ENCODE peak calls at places on chromosomes 7 and 10, in six cellular contexts. S is GM23248, X is GM23338, Z is SK-N-SH, O is PC-9, W is MM.1S. G is an unnamed sample. For H3F3A, the result is how much of the 10 kb centered on the place peaks cover.

GRCh38 chr7:110766874-110767273 is 324.1 kb upstream of the LRRN3 start:
- DNase-seq in O (no peak), Z (no peak), S (no peak), W (no peak), X (peak), G (no peak)

GRCh38 chr7:158818325-158819213 is 10.7 kb downstream of the ESYT2 start:
- DNase-seq in O (peak), Z (peak), X (peak), S (peak), W (peak), G (peak)

GRCh38 chr10:102227050-102227449 is 951 bp downstream of the ELOVL3 start:
- DNase-seq in O (no peak), W (no peak), X (no peak), S (peak), Z (no peak), G (no peak)

GRCh38 chr10:114577133-114577532 is 80.9 kb downstream of the ABLIM1 start:
- DNase-seq in Z (no peak), W (no peak), X (no peak), O (no peak), S (peak), G (no peak)

GRCh38 chr10:91381562-91381923 is 28.6 kb upstream of the HECTD2 start:
- DNase-seq in X (no peak), Z (peak), W (no peak), O (no peak), S (peak), G (peak)

GRCh38 chr7:18855796-18856195 is 261.6 kb downstream of the TWIST1 start:
- DNase-seq in S (no peak), Z (no peak), X (no peak), W (no peak), O (no peak), G (no peak)

GRCh38 chr7:3272691-3273141 is 28.3 kb upstream of the SDK1 start:
- DNase-seq in S (no peak), O (peak), Z (no peak), W (no peak), X (no peak), G (no peak)

GRCh38 chr10:26455567-26456315 is 17.6 kb downstream of the APBB1IP start:
- DNase-seq in X (no peak), Z (no peak), S (peak), W (no peak), O (no peak), G (no peak)

GRCh38 chr10:75228278-75228677 is 7.5 kb downstream of the COMTD1 start:
- DNase-seq in X (no peak), S (no peak), O (no peak), W (no peak), Z (no peak), G (no peak)

GRCh38 chr7:35365523-35365922 is 111.6 kb upstream of the TBX20 start:
- DNase-seq in O (no peak), W (no peak), X (no peak), S (no peak), Z (no peak), G (no peak)

GRCh38 chr7:150514748-150515222 is at the start of gene GIMAP7:
- DNase-seq in Z (no peak), O (no peak), X (no peak), S (no peak), W (peak), G (no peak)

GRCh38 chr7:105112440-105113418 is 98.7 kb downstream of the KMT2E start:
- DNase-seq in Z (no peak), W (no peak), O (no peak), S (no peak), X (no peak), G (no peak)
- H3F3A ChIP-seq in Z (half or more), W (under half), O (under half), S (half or more), X (under half), G (half or more)

GRCh38 chr10:28920091-28920490 is 242.8 kb downstream of the BAMBI start:
- DNase-seq in O (no peak), X (no peak), W (no peak), S (no peak), Z (no peak), G (no peak)
- H3F3A ChIP-seq in O (under half), X (under half), W (under half), S (under half), Z (under half), G (under half)

GRCh38 chr10:70497120-70497545 is 18.6 kb downstream of the PALD1 start:
- DNase-seq in X (no peak), S (no peak), Z (no peak), O (no peak), W (no peak), G (no peak)
- H3F3A ChIP-seq in X (under half), S (under half), Z (under half), O (under half), W (half or more), G (under half)

GRCh38 chr7:50142421-50143113 is 49.5 kb upstream of the ZPBP start:
- DNase-seq in S (peak), X (peak), W (peak), O (no peak), Z (no peak), G (peak)
- H3F3A ChIP-seq in S (under half), X (under half), W (under half), O (under half), Z (under half), G (under half)

GRCh38 chr10:62046522-62047239 is 145.2 kb downstream of the ARID5B start:
- DNase-seq in Z (no peak), W (peak), X (no peak), O (no peak), S (peak), G (no peak)

GRCh38 chr10:62044569-62044968 is 143.1 kb downstream of the ARID5B start:
- DNase-seq in X (no peak), Z (no peak), S (no peak), W (peak), O (no peak), G (no peak)

GRCh38 chr10:62047960-62048383 is 146.5 kb downstream of the ARID5B start:
- DNase-seq in X (no peak), S (peak), W (peak), O (no peak), Z (no peak), G (no peak)

GRCh38 chr10:62047240-62047897 is 145.9 kb downstream of the ARID5B start:
- DNase-seq in X (no peak), S (peak), W (peak), O (no peak), Z (no peak), G (no peak)

GRCh38 chr10:62045765-62046521 is 144.4 kb downstream of the ARID5B start:
- DNase-seq in Z (no peak), S (peak), O (no peak), X (no peak), W (peak), G (no peak)
- H3F3A ChIP-seq in Z (under half), S (half or more), O (under half), X (under half), W (half or more), G (under half)

GRCh38 chr7:43647314-43647691 is 64.4 kb downstream of the STK17A start:
- DNase-seq in X (peak), W (no peak), S (peak), Z (no peak), O (no peak), G (peak)
- H3F3A ChIP-seq in X (under half), W (half or more), S (half or more), Z (half or more), O (half or more), G (under half)

GRCh38 chr10:88113232-88113631 is 249.8 kb downstream of the PTEN start:
- DNase-seq in Z (no peak), S (no peak), W (no peak), X (no peak), O (no peak), G (no peak)
- H3F3A ChIP-seq in Z (under half), S (under half), W (under half), X (under half), O (under half), G (under half)

GRCh38 chr7:77910124-77910523 is 111.6 kb downstream of the PHTF2 start:
- DNase-seq in X (peak), W (no peak), O (no peak), S (no peak), Z (no peak), G (no peak)

GRCh38 chr7:77907281-77907680 is 108.7 kb downstream of the PHTF2 start:
- DNase-seq in X (no peak), S (no peak), O (no peak), Z (no peak), W (no peak), G (no peak)

GRCh38 chr7:77912293-77912692 is 113.7 kb downstream of the PHTF2 start:
- DNase-seq in W (no peak), O (no peak), X (no peak), S (no peak), Z (no peak), G (no peak)

GRCh38 chr7:77904252-77904651 is 105.7 kb downstream of the PHTF2 start:
- DNase-seq in O (no peak), X (no peak), S (peak), Z (no peak), W (no peak), G (no peak)

GRCh38 chr7:77908664-77909063 is 110.1 kb downstream of the PHTF2 start:
- DNase-seq in Z (no peak), X (no peak), W (no peak), O (no peak), S (no peak), G (no peak)
- H3F3A ChIP-seq in Z (under half), X (under half), W (under half), O (under half), S (under half), G (under half)

G was measured in neural progenitor cell.